ENCODE peak calls at places on chromosomes 7 and 10, in ten cellular contexts. P is CD8-positive, alpha-beta T cell; K is brain microvascular endothelial cell; Y is HL-60; V is gastrocnemius medialis; U is naive thymus-derived CD4-positive, alpha-beta T cell; I is Karpas-422; S is coronary artery; F is lung; L is breast epithelium. W is an unnamed sample.

GRCh38 chr10:78274491-78274890 is 240.8 kb downstream of the RPS24 start:
- DNase-seq in P (no peak), K (no peak), Y (no peak), V (no peak), U (no peak), I (no peak), S (no peak), F (no peak), L (no peak), W (no peak)

GRCh38 chr7:48101880-48102448 is 12.9 kb downstream of the UPP1 start:
- DNase-seq in P (peak; percentile 27), K (no peak), Y (no peak), V (no peak), U (no peak), I (peak; percentile 68), S (no peak), F (no peak), L (no peak), W (peak; percentile 41)

GRCh38 chr10:69438531-69439349 is 12.5 kb upstream of the TSPAN15 start:
- DNase-seq in P (no peak), K (peak; percentile 14), Y (peak; percentile 17), V (peak; percentile 13), U (no peak), I (no peak), S (no peak), F (no peak), L (no peak), W (peak; percentile 41)

GRCh38 chr7:158034571-158034970 is 553.1 kb downstream of the PTPRN2 start:
- DNase-seq in P (no peak), K (no peak), Y (no peak), V (no peak), U (no peak), I (no peak), S (no peak), F (no peak), L (no peak), W (no peak)

GRCh38 chr7:47327306-47327697 is 254.6 kb downstream of the TNS3 start:
- DNase-seq in P (no peak), K (peak; percentile 27), Y (no peak), V (no peak), U (no peak), I (no peak), S (peak; percentile 68), F (no peak), L (no peak), W (no peak)

GRCh38 chr7:44287488-44288380 is 37.7 kb downstream of the CAMK2B start:
- DNase-seq in P (peak; percentile 1), K (no peak), Y (no peak), V (peak; percentile 8), U (no peak), I (no peak), S (peak; percentile 68), F (no peak), L (no peak), W (peak; percentile 4)

GRCh38 chr10:49028639-49029038 is 86.7 kb downstream of the VSTM4 start:
- DNase-seq in P (no peak), K (no peak), Y (no peak), V (no peak), U (no peak), I (no peak), S (no peak), F (no peak), L (no peak), W (no peak)

GRCh38 chr10:102452672-102453340 is 1.5 kb upstream of the C10orf95 start:
- DNase-seq in P (peak; percentile 25), K (peak; percentile 71), Y (peak; percentile 74), V (peak; percentile 55), U (no peak), I (no peak), S (no peak), F (no peak), L (no peak), W (peak; percentile 34)

GRCh38 chr7:38820571-38820970 is 88.4 kb downstream of the VPS41 start:
- DNase-seq in P (no peak), K (no peak), Y (no peak), V (no peak), U (no peak), I (no peak), S (no peak), F (no peak), L (no peak), W (no peak)

GRCh38 chr10:11823122-11823988 is at the start of gene PROSER2:
- DNase-seq in P (peak; percentile 5), K (peak; percentile 20), Y (peak; percentile 13), V (no peak), U (peak; percentile 67), I (no peak), S (no peak), F (peak; percentile 42), L (peak; percentile 30), W (peak; percentile 32)

GRCh38 chr7:375901-376305 is 85.9 kb downstream of the FOXL3 start:
- DNase-seq in P (no peak), K (no peak), Y (no peak), V (peak; percentile 4), U (no peak), I (no peak), S (no peak), F (no peak), L (no peak), W (no peak)

GRCh38 chr7:28155019-28155660 is 25.5 kb downstream of the JAZF1 start:
- DNase-seq in P (no peak), K (no peak), Y (no peak), V (no peak), U (no peak), I (peak; percentile 87), S (no peak), F (no peak), L (no peak), W (no peak)
- H3K4me3 ChIP-seq in P (no peak overlapping the region), K (no peak overlapping the region), Y (no peak overlapping the region), V (no peak overlapping the region), U (no peak overlapping the region), I (peak overlapping the region; percentile 16), S (peak overlapping the region; percentile 20), F (no peak overlapping the region), L (no peak overlapping the region), W (no peak overlapping the region)

GRCh38 chr10:31157125-31157983 is 125.7 kb upstream of the ZNF438 start:
- DNase-seq in P (no peak), K (no peak), Y (no peak), V (peak; percentile 28), U (no peak), I (no peak), S (no peak), F (no peak), L (no peak), W (no peak)
- H3K27ac ChIP-seq in P (no peak overlapping the region), K (no peak overlapping the region), Y (no peak overlapping the region), V (peak overlapping the region; percentile 74), U (no peak overlapping the region), I (no peak overlapping the region), S (peak overlapping the region; percentile 78), F (peak overlapping the region; percentile 17), L (no peak overlapping the region), W (no peak overlapping the region)

GRCh38 chr7:155104913-155105312 is 34.8 kb downstream of the HTR5A start:
- DNase-seq in P (no peak), K (no peak), Y (no peak), V (no peak), U (no peak), I (no peak), S (no peak), F (no peak), L (no peak), W (no peak)
- H3K4me3 ChIP-seq in P (no peak overlapping the region), K (no peak overlapping the region), Y (no peak overlapping the region), V (no peak overlapping the region), U (no peak overlapping the region), I (no peak overlapping the region), S (no peak overlapping the region), F (no peak overlapping the region), L (no peak overlapping the region), W (no peak overlapping the region)

GRCh38 chr7:87144173-87144657 is 8.0 kb upstream of the DMTF1 start:
- DNase-seq in P (no peak), K (no peak), Y (no peak), V (no peak), U (no peak), I (no peak), S (no peak), F (no peak), L (no peak), W (no peak)
- H3K27ac ChIP-seq in P (no peak overlapping the region), K (no peak overlapping the region), Y (no peak overlapping the region), V (no peak overlapping the region), U (no peak overlapping the region), I (no peak overlapping the region), S (no peak overlapping the region), F (no peak overlapping the region), L (no peak overlapping the region), W (no peak overlapping the region)

DNA sequence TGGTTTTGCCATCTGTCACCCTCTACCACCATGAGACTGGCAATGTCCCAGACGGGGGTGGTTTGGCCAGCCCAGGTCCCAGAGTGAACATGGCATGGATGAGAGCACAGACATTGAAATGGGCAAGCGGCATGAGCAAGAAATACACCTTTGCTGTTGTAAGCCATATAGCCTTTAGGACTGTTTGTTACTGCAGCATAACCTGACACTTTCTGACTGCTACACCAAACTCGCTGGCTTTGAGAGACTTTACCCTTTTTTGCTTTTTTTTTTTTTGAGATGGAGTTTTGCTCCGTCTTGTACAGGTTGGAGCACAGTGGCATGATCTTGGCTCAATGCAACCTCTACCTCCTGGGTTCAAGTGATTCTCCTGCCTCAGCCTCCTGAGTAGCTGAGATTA is 5.2 kb upstream of the MUC3A start:
- DNase-seq in P (no peak), K (no peak), Y (no peak), V (no peak), U (no peak), I (no peak), S (no peak), F (no peak), L (no peak), W (no peak)
- H3K4me3 ChIP-seq in P (no peak overlapping the region), K (no peak overlapping the region), Y (no peak overlapping the region), V (no peak overlapping the region), U (no peak overlapping the region), I (no peak overlapping the region), S (no peak overlapping the region), F (no peak overlapping the region), L (no peak overlapping the region), W (no peak overlapping the region)

GRCh38 chr7:55550838-55551537 is 21.3 kb downstream of the VOPP1 start:
- DNase-seq in P (no peak), K (no peak), Y (no peak), V (peak; percentile 47), U (no peak), I (no peak), S (no peak), F (no peak), L (no peak), W (no peak)
- H3K27ac ChIP-seq in P (no peak overlapping the region), K (no peak overlapping the region), Y (no peak overlapping the region), V (peak overlapping the region; percentile 93), U (no peak overlapping the region), I (no peak overlapping the region), S (no peak overlapping the region), F (no peak overlapping the region), L (no peak overlapping the region), W (no peak overlapping the region)

GRCh38 chr10:22438714-22439113 is 93.4 kb downstream of the SPAG6 start:
- DNase-seq in P (no peak), K (no peak), Y (no peak), V (no peak), U (no peak), I (no peak), S (no peak), F (no peak), L (no peak), W (no peak)
- H3K4me3 ChIP-seq in P (no peak overlapping the region), K (no peak overlapping the region), Y (no peak overlapping the region), V (peak overlapping the region; percentile 95), U (peak overlapping the region; percentile 85), I (no peak overlapping the region), S (peak overlapping the region; percentile 75), F (no peak overlapping the region), L (no peak overlapping the region), W (no peak overlapping the region)